ENCODE peak calls at places on chromosomes 4 and X, in six cellular contexts. F is naive thymus-derived CD8-positive, alpha-beta T cell; A is Ammon's horn; T is NCI-H1694; S is ecto neural progenitor cell; M is IMR-90. R is an unnamed sample.

GRCh38 chr4:162010362-162010761 is 153.4 kb downstream of the FSTL5 start:
- DNase-seq in F (no peak), M (no peak), T (no peak), S (no peak), A (no peak), R (no peak)

GRCh38 chrX:154074199-154074598 is 23.3 kb downstream of the MECP2 start:
- DNase-seq in F (no peak), S (no peak), M (peak), A (no peak), T (no peak), R (no peak)

GRCh38 chr4:147924604-147925412 is 192.9 kb downstream of the ARHGAP10 start:
- DNase-seq in A (peak), F (peak), T (no peak), M (peak), S (peak), R (no peak)

GRCh38 chrX:15804563-15804962 is 14.3 kb downstream of the ZRSR2 start:
- DNase-seq in S (no peak), A (no peak), T (no peak), F (no peak), M (no peak), R (no peak)

GRCh38 chr4:1459664-1460511 is 53.6 kb upstream of the NKX1-1 start:
- DNase-seq in F (no peak), M (no peak), A (no peak), T (no peak), S (no peak), R (peak)

GRCh38 chr4:128847074-128847724 is 37.7 kb downstream of the JADE1 start:
- DNase-seq in A (no peak), S (no peak), M (peak), T (no peak), F (no peak), R (no peak)

GRCh38 chrX:71366674-71367256 is 608 bp downstream of the TAF1 start:
- DNase-seq in A (peak), F (peak), M (peak), T (no peak), S (peak), R (no peak)

GRCh38 chrX:67780694-67781109 is 236.9 kb downstream of the AR start:
- DNase-seq in T (no peak), S (no peak), F (no peak), M (peak), A (peak), R (no peak)

GRCh38 chr4:85498068-85498733 is 23.3 kb downstream of the ARHGAP24 start:
- DNase-seq in M (peak), T (no peak), A (peak), F (no peak), S (no peak), R (no peak)

GRCh38 chr4:26574563-26574962 is 9.3 kb upstream of the TBC1D19 start:
- DNase-seq in F (no peak), S (no peak), A (no peak), T (no peak), M (no peak), R (no peak)

GRCh38 chr4:151219091-151219490 is 57.9 kb upstream of the PRSS48 start:
- DNase-seq in T (no peak), F (no peak), A (no peak), M (no peak), S (no peak), R (no peak)

GRCh38 chrX:129568349-129568748 is 28.3 kb downstream of the OCRL start:
- DNase-seq in S (no peak), F (no peak), M (no peak), T (no peak), A (no peak), R (no peak)

GRCh38 chr4:99722662-99723061 is 65.0 kb upstream of the C4orf54 start:
- DNase-seq in F (no peak), S (no peak), A (no peak), M (peak), T (no peak), R (no peak)

GRCh38 chrX:66110112-66110511 is 53.9 kb upstream of the HEPH start:
- DNase-seq in A (no peak), M (peak), T (no peak), F (peak), S (no peak), R (no peak)

GRCh38 chrX:103442536-103442901 is 66.2 kb downstream of the BEX3 start:
- DNase-seq in F (no peak), T (no peak), M (peak), S (no peak), A (no peak), R (no peak)

GRCh38 chrX:16882702-16883486 is 12.7 kb upstream of the RBBP7 start:
- DNase-seq in F (peak), M (peak), T (peak), A (peak), S (peak), R (no peak)

GRCh38 chrX:118496763-118497079 is 1.1 kb downstream of the DOCK11 start:
- DNase-seq in S (no peak), F (no peak), M (no peak), A (peak), T (peak), R (no peak)

GRCh38 chr4:73451978-73452747 is 16.1 kb downstream of the AFP start:
- DNase-seq in F (no peak), M (no peak), T (peak), A (no peak), S (no peak), R (no peak)

GRCh38 chr4:10006604-10007435 is 14.5 kb downstream of the SLC2A9 start:
- DNase-seq in A (no peak), T (no peak), S (no peak), M (no peak), F (no peak), R (no peak)

GRCh38 chrX:19902110-19902509 is 14.7 kb upstream of the SH3KBP1 start:
- DNase-seq in F (no peak), T (no peak), A (no peak), M (peak), S (no peak), R (no peak)

GRCh38 chr4:13538427-13538973 is 5.8 kb downstream of the NKX3-2 start:
- DNase-seq in S (no peak), A (no peak), M (no peak), F (no peak), T (no peak), R (no peak)

GRCh38 chrX:123561439-123562215 is 171.2 kb downstream of the THOC2 start:
- DNase-seq in S (no peak), A (no peak), T (no peak), M (no peak), F (no peak), R (no peak)

GRCh38 chr4:37243722-37244582 is 591 bp upstream of the NWD2 start:
- DNase-seq in M (no peak), A (no peak), T (no peak), F (no peak), S (peak), R (no peak)

GRCh38 chr4:8533274-8533865 is 46.8 kb upstream of the GPR78 start:
- DNase-seq in A (no peak), F (no peak), T (no peak), M (no peak), S (no peak), R (peak)

GRCh38 chrX:10932842-10933440 is 178.2 kb upstream of the HCCS start:
- DNase-seq in M (peak), T (peak), F (no peak), A (no peak), S (no peak), R (no peak)

GRCh38 chrX:37652053-37652452 is 33.5 kb upstream of the XK start:
- DNase-seq in S (no peak), F (no peak), M (no peak), A (no peak), T (no peak), R (no peak)

GRCh38 chr4:114302472-114302871 is 296.1 kb upstream of the UGT8 start:
- DNase-seq in A (no peak), S (no peak), M (no peak), F (no peak), T (no peak), R (no peak)

GRCh38 chr4:144449623-144450022 is 196.3 kb upstream of the HHIP start:
- DNase-seq in M (no peak), A (no peak), S (no peak), T (no peak), F (no peak), R (no peak)

GRCh38 chrX:41293269-41293668 is 40.7 kb upstream of the DDX3X start:
- DNase-seq in F (no peak), A (no peak), S (no peak), T (peak), M (no peak), R (no peak)

GRCh38 chrX:150844016-150844415 is 54.5 kb downstream of the CD99L2 start:
- DNase-seq in M (no peak), A (no peak), S (no peak), T (no peak), F (no peak), R (no peak)

GRCh38 chrX:8346060-8346459 is 118.6 kb upstream of the VCX3B start:
- DNase-seq in T (no peak), M (no peak), A (no peak), S (no peak), F (no peak), R (no peak)

GRCh38 chrX:508163-508562 is 121.5 kb upstream of the PPP2R3B start:
- DNase-seq in F (no peak), T (no peak), A (no peak), S (no peak), M (no peak), R (no peak)